ENCODE peak calls at places on chromosomes 6 and 20, in seven cellular contexts. U is EH; O is aorta; V is NK-92 treated with Interleukin-12 subunit alpha and Interleukin-12 subunit beta, amount 100 ng/mL, for 24 hours; Z is substantia nigra; P is ecto neural progenitor cell; S is NCI-H1092 treated with DMSO at 0.1 percent for 48 hours. R is an unnamed sample.

GRCh38 chr20:31972481-31973386 is 4.8 kb downstream of the XKR7 start:
- DNase-seq in U (peak; percentile 81), O (no peak), V (no peak), Z (no peak), P (peak; percentile 63), S (no peak), R (no peak)

GRCh38 chr20:47790032-47790965 is 5.0 kb upstream of the SULF2 start:
- DNase-seq in U (peak; percentile 91), O (peak; percentile 24), V (no peak), Z (no peak), P (no peak), S (no peak), R (no peak)

GRCh38 chr6:164663634-164664033 is 645.8 kb downstream of the C6orf118 start:
- DNase-seq in U (no peak), O (no peak), V (no peak), Z (no peak), P (no peak), S (no peak), R (no peak)

GRCh38 chr6:3825331-3825831 is 23.8 kb upstream of the FAM50B start:
- DNase-seq in U (peak; percentile 70), O (peak; percentile 90), V (no peak), Z (peak; percentile 63), P (peak; percentile 73), S (no peak), R (no peak)

GRCh38 chr6:129112591-129112990 is 229.7 kb downstream of the LAMA2 start:
- DNase-seq in U (no peak), O (no peak), V (no peak), Z (no peak), P (no peak), S (no peak), R (no peak)

GRCh38 chr6:11432713-11433450 is 104.7 kb upstream of the TMEM170B start:
- DNase-seq in U (peak; percentile 96), O (no peak), V (no peak), Z (no peak), P (no peak), S (no peak), R (no peak)

GRCh38 chr6:47047479-47048411 is 5.6 kb upstream of the ADGRF1 start:
- DNase-seq in U (peak; percentile 86), O (no peak), V (peak; percentile 6), Z (peak; percentile 38), P (peak; percentile 60), S (peak; percentile 61), R (no peak)

GRCh38 chr6:98957440-98957839 is 9.7 kb upstream of the FBXL4 start:
- DNase-seq in U (peak; percentile 78), O (no peak), V (no peak), Z (no peak), P (no peak), S (no peak), R (no peak)

GRCh38 chr20:46375771-46376170 is 30.6 kb downstream of the ELMO2 start:
- DNase-seq in U (peak; percentile 19), O (no peak), V (no peak), Z (no peak), P (no peak), S (no peak), R (no peak)

GRCh38 chr6:16276991-16277981 is 38.9 kb downstream of the GMPR start:
- DNase-seq in U (peak; percentile 94), O (peak; percentile 93), V (no peak), Z (no peak), P (peak; percentile 81), S (no peak), R (no peak)

GRCh38 chr6:24683297-24684296 is 16.7 kb downstream of the ACOT13 start:
- DNase-seq in U (no peak), O (no peak), V (no peak), Z (no peak), P (no peak), S (no peak), R (no peak)

R was measured in vagina.